ENCODE peak calls at places on chromosomes 4 and X, in five cellular contexts. V is mucosa of descending colon, A is fibroblast of lung, G is uterus, J is cardiac muscle cell. W is an unnamed sample.
A peak's percentile ranks its signal among the peaks of the same experiment; 100 is the strongest.

GRCh38 chr4:84639143-84639542 is 56.2 kb downstream of the CDS1 start:
- DNase-seq in V (no peak), A (no peak), G (no peak), J (no peak), W (no peak)

GRCh38 chr4:23822181-23822580 is 67.7 kb downstream of the PPARGC1A start:
- DNase-seq in V (no peak), A (no peak), G (no peak), J (no peak), W (no peak)

GRCh38 chr4:165844151-165844550 is 28.9 kb upstream of the TLL1 start:
- DNase-seq in V (no peak), A (no peak), G (no peak), J (no peak), W (no peak)

GRCh38 chrX:119916310-119916709 is 20.6 kb downstream of the AKAP14 start:
- DNase-seq in V (no peak), A (no peak), G (no peak), J (no peak), W (no peak)

GRCh38 chrX:48753708-48754107 is 7.8 kb upstream of the GLOD5 start:
- DNase-seq in V (no peak), A (no peak), G (no peak), J (no peak), W (peak; percentile 23)

GRCh38 chr4:112897548-112897947 is 151.9 kb upstream of the ANK2 start:
- DNase-seq in V (no peak), A (no peak), G (no peak), J (peak; percentile 6), W (no peak)

GRCh38 chrX:107738768-107739167 is 36.8 kb downstream of the TSC22D3 start:
- DNase-seq in V (no peak), A (no peak), G (peak; percentile 16), J (no peak), W (no peak)

GRCh38 chr4:16707874-16708273 is 190.6 kb downstream of the LDB2 start:
- DNase-seq in V (no peak), A (peak; percentile 94), G (no peak), J (peak; percentile 67), W (no peak)

GRCh38 chr4:14792702-14793227 is 209.5 kb upstream of the CPEB2 start:
- DNase-seq in V (no peak), A (peak; percentile 6), G (no peak), J (no peak), W (no peak)

GRCh38 chr4:2500547-2500946 is 31.6 kb downstream of the RNF4 start:
- DNase-seq in V (no peak), A (peak; percentile 19), G (no peak), J (no peak), W (no peak)

GRCh38 chr4:79695848-79696247 is 287.8 kb upstream of the GK2 start:
- DNase-seq in V (no peak), A (no peak), G (no peak), J (no peak), W (no peak)

GRCh38 chr4:4284827-4285618 is 4.9 kb downstream of the LYAR start:
- DNase-seq in V (no peak), A (peak; percentile 21), G (no peak), J (peak; percentile 21), W (no peak)

GRCh38 chr4:7348946-7349900 is 85.5 kb downstream of the PSAPL1 start:
- DNase-seq in V (no peak), A (no peak), G (no peak), J (no peak), W (no peak)

GRCh38 chrX:132114607-132115006 is 13.2 kb downstream of the FRMD7 start:
- DNase-seq in V (no peak), A (no peak), G (no peak), J (no peak), W (no peak)

GRCh38 chr4:138845051-138845450 is 170.5 kb upstream of the NOCT start:
- DNase-seq in V (no peak), A (no peak), G (no peak), J (no peak), W (no peak)

GRCh38 chr4:165394275-165394674 is 15.5 kb downstream of the CPE start:
- DNase-seq in V (no peak), A (peak; percentile 88), G (no peak), J (peak; percentile 54), W (no peak)

GRCh38 chr4:10074767-10075105 is 41.9 kb downstream of the WDR1 start:
- DNase-seq in V (no peak), A (peak; percentile 67), G (peak; percentile 15), J (peak; percentile 60), W (no peak)

GRCh38 chrX:30513284-30513683 is 64.3 kb downstream of the TASL start:
- DNase-seq in V (no peak), A (no peak), G (no peak), J (peak; percentile 18), W (no peak)

GRCh38 chr4:142516686-142517145 is 329.4 kb downstream of the INPP4B start:
- DNase-seq in V (no peak), A (peak; percentile 89), G (no peak), J (peak; percentile 55), W (no peak)

GRCh38 chr4:152090543-152090942 is 329.7 kb upstream of the GATB start:
- DNase-seq in V (no peak), A (peak; percentile 10), G (no peak), J (peak; percentile 77), W (no peak)

GRCh38 chr4:337932-338758 is 531 bp downstream of the ZNF141 start:
- DNase-seq in V (peak; percentile 71), A (peak; percentile 53), G (peak; percentile 29), J (peak; percentile 61), W (no peak)

GRCh38 chr4:175953960-175954521 is 111.6 kb upstream of the WDR17 start:
- DNase-seq in V (no peak), A (no peak), G (no peak), J (no peak), W (no peak)

GRCh38 chr4:100494166-100494565 is 23.7 kb downstream of the EMCN start:
- DNase-seq in V (no peak), A (peak; percentile 29), G (no peak), J (no peak), W (no peak)

GRCh38 chr4:148415500-148415899 is 26.7 kb downstream of the NR3C2 start:
- DNase-seq in V (no peak), A (peak; percentile 4), G (no peak), J (peak; percentile 16), W (no peak)

DNA sequence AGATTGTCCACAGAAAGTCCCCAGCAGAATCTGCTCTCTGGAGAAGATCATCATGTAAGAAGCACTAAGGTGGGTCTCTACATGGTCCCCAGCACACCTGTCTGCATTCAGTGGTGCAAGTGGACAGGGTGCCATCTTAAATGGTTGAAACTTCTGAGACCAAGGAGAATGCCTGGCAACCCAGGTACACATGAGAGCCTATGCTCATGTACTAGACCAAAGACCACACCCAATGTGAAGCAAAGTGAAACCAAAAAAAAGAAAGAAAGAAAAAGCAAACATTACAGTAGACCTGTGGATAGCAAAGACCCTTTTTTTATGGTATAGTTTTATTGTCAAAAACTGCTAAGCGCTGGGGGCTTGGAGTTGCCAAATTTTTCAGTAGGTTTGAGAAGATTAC is 15.0 kb downstream of the CD40LG start:
- DNase-seq in V (no peak), A (no peak), G (no peak), J (no peak), W (no peak)
- H3K9me3 ChIP-seq in V (no peaks in the 10 kb centered on the region), A (no peaks in the 10 kb centered on the region), G (no peaks in the 10 kb centered on the region), J (no peaks in the 10 kb centered on the region), W (no peaks in the 10 kb centered on the region)

GRCh38 chr4:183147191-183147590 is 48.1 kb downstream of the WWC2 start:
- DNase-seq in V (no peak), A (peak; percentile 21), G (no peak), J (peak; percentile 24), W (no peak)

GRCh38 chr4:183146478-183146877 is 47.4 kb downstream of the WWC2 start:
- DNase-seq in V (no peak), A (no peak), G (no peak), J (no peak), W (no peak)

GRCh38 chr4:183142566-183143545 is 43.8 kb downstream of the WWC2 start:
- DNase-seq in V (no peak), A (peak; percentile 83), G (no peak), J (peak; percentile 69), W (no peak)

GRCh38 chr4:183147983-183148382 is 48.9 kb downstream of the WWC2 start:
- DNase-seq in V (no peak), A (no peak), G (no peak), J (no peak), W (no peak)

GRCh38 chr4:183145773-183146172 is 46.7 kb downstream of the WWC2 start:
- DNase-seq in V (no peak), A (peak; percentile 38), G (no peak), J (no peak), W (no peak)
- H3K4me1 ChIP-seq in V (no peaks in the 10 kb centered on the region), A (peaks cover 3% of the 10 kb centered on the region), G (no peaks in the 10 kb centered on the region), J (peaks cover 8% of the 10 kb centered on the region), W (peaks cover 26% of the 10 kb centered on the region)

GRCh38 chr4:38677466-38677865 is 13.5 kb downstream of the KLF3 start:
- DNase-seq in V (no peak), A (no peak), G (no peak), J (no peak), W (no peak)

GRCh38 chr4:38675167-38676121 is 11.4 kb downstream of the KLF3 start:
- DNase-seq in V (peak; percentile 39), A (peak; percentile 79), G (peak; percentile 85), J (peak; percentile 90), W (peak; percentile 79)

GRCh38 chr4:38681283-38682066 is 17.5 kb downstream of the KLF3 start:
- DNase-seq in V (no peak), A (peak; percentile 85), G (no peak), J (peak; percentile 78), W (no peak)

GRCh38 chr4:38676986-38677385 is 13.0 kb downstream of the KLF3 start:
- DNase-seq in V (peak; percentile 53), A (no peak), G (no peak), J (no peak), W (no peak)

DNA sequence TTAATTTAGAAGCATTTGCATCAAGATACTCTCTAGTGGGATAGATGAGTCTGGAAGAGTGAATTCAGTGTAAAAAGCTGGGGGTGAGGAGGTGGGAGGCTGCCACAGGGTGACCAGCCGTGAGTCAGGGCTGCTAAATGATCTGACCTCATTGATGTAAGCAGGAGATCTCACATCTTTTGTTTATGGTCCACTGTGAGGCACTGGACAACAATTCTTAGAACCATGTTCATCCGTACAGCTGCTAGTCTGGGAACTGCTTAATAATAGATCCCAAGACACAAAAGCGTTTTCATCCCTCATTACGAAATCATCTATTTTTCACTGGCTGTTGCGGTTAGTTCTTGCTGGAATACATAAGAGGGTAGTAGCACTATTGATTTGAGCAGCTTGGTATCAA is 14.1 kb downstream of the KLF3 start:
- DNase-seq in V (no peak), A (peak; percentile 99), G (no peak), J (peak; percentile 80), W (no peak)
- TF ChIP-seq CTCF in V (no peak), A (no peak), G (no peak), J (no peak), W (no peak)

DNA sequence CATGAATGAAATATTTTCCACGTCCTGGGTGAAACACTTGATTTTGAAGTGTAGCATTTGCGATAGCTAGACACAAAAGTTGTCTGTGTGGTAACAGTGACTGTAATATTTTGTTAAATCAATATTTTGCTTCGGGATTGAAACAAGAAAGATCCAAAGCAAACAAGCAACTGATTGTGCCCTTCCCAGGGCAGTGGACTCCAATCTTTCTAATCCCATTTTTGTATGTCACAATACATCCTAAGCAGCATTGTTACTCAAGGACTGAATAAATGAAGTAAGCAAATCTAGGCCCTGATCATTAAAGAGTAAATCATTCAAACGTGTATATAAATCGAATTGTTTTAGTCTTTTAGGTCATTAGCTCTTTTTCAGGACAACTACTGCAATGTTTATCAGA is 2.8 kb downstream of the ITM2A start:
- DNase-seq in V (no peak), A (no peak), G (no peak), J (no peak), W (no peak)
- H3K9me3 ChIP-seq in V (no peaks in the 10 kb centered on the region), A (no peaks in the 10 kb centered on the region), G (no peaks in the 10 kb centered on the region), J (no peaks in the 10 kb centered on the region), W (no peaks in the 10 kb centered on the region)

W was measured in Caco-2.